ENCODE peak calls at places on chromosomes 3 and 15, in nine cellular contexts. P is stimulated activated CD4-positive, alpha-beta T cell treated with anti-CD3 and anti-CD28 coated beads, Interleukin-4, amount 100 ng/mL, for 1 hour; F is colonic mucosa; H is left cardiac atrium; C is SK-N-MC; K is NCI-H187 treated with DMSO at 0.1 percent for 48 hours; M is AG04449; N is stomach; G is caudate nucleus. X is an unnamed sample.

GRCh38 chr3:115062009-115062408 is 85.1 kb downstream of the ZBTB20 start:
- DNase-seq in K (no peak), N (no peak), H (no peak), P (no peak), F (no peak), C (no peak), G (peak), M (no peak), X (no peak)

GRCh38 chr3:13706451-13706850 is 157.5 kb downstream of the FBLN2 start:
- DNase-seq in K (no peak), P (no peak), M (no peak), F (no peak), C (no peak), H (no peak), N (peak), G (no peak), X (no peak)

GRCh38 chr15:41281236-41281635 is 50.2 kb downstream of the CHP1 start:
- DNase-seq in C (no peak), M (peak), K (no peak), H (no peak), F (no peak), G (no peak), N (no peak), P (no peak), X (no peak)

GRCh38 chr3:3798641-3799113 is 554 bp upstream of the LRRN1 start:
- DNase-seq in K (no peak), N (peak), H (no peak), C (no peak), F (peak), M (no peak), P (peak), G (no peak), X (no peak)

GRCh38 chr3:116198087-116198486 is 247.2 kb downstream of the LSAMP start:
- DNase-seq in K (no peak), N (no peak), M (no peak), H (no peak), F (no peak), G (no peak), C (no peak), P (no peak), X (no peak)

GRCh38 chr3:50155891-50156290 is 767 bp downstream of the SEMA3F start:
- DNase-seq in N (no peak), M (no peak), C (no peak), H (no peak), P (no peak), F (no peak), K (no peak), G (no peak), X (no peak)

GRCh38 chr15:78265137-78265460 is 737 bp downstream of the DNAJA4 start:
- DNase-seq in P (no peak), F (no peak), M (no peak), N (no peak), G (no peak), C (no peak), H (no peak), K (no peak), X (no peak)

GRCh38 chr3:183664913-183665381 is 29.5 kb downstream of the KLHL24 start:
- DNase-seq in K (no peak), F (no peak), C (no peak), P (no peak), M (peak), H (no peak), G (no peak), N (no peak), X (no peak)